ENCODE peak calls at places on chromosomes 5 and 9, in four cellular contexts. One of them, this sample, is unnamed.

GRCh38 chr5:65919773-65920172 is 6.6 kb upstream of the ERBIN start:
- DNase-seq in HepG2: no peak
- DNase-seq in K562: no peak
- DNase-seq in GM12878: no peak
- DNase-seq in this sample: no peak

GRCh38 chr9:89882876-89883275 is 278.1 kb downstream of the GADD45G start:
- DNase-seq in HepG2: no peak
- DNase-seq in K562: no peak
- DNase-seq in GM12878: no peak
- DNase-seq in this sample: no peak

GRCh38 chr9:129278391-129279237 is 100.6 kb upstream of the IER5L start:
- DNase-seq in HepG2: no peak
- DNase-seq in K562: peak
- DNase-seq in GM12878: no peak
- DNase-seq in this sample: peak

GRCh38 chr9:110464321-110464720 is 115.2 kb downstream of the SVEP1 start:
- DNase-seq in HepG2: no peak
- DNase-seq in K562: peak
- DNase-seq in GM12878: no peak
- DNase-seq in this sample: no peak

GRCh38 chr5:104904561-104904960 is 1342.0 kb upstream of the NUDT12 start:
- DNase-seq in HepG2: no peak
- DNase-seq in K562: no peak
- DNase-seq in GM12878: no peak
- DNase-seq in this sample: no peak

GRCh38 chr9:36443581-36443980 is 43.5 kb upstream of the RNF38 start:
- DNase-seq in HepG2: no peak
- DNase-seq in K562: no peak
- DNase-seq in GM12878: no peak
- DNase-seq in this sample: no peak

GRCh38 chr5:96335873-96336272 is 97.2 kb downstream of the PCSK1 start:
- DNase-seq in HepG2: no peak
- DNase-seq in K562: no peak
- DNase-seq in GM12878: no peak
- DNase-seq in this sample: no peak

GRCh38 chr5:107072440-107072839 is 598.3 kb downstream of the EFNA5 start:
- DNase-seq in HepG2: no peak
- DNase-seq in K562: no peak
- DNase-seq in GM12878: no peak
- DNase-seq in this sample: no peak

GRCh38 chr9:86795861-86796497 is 151.3 kb downstream of the GAS1 start:
- DNase-seq in HepG2: no peak
- DNase-seq in K562: no peak
- DNase-seq in GM12878: no peak
- DNase-seq in this sample: no peak

GRCh38 chr9:80605129-80605528 is 1033.4 kb downstream of the TLE4 start:
- DNase-seq in HepG2: peak
- DNase-seq in K562: no peak
- DNase-seq in GM12878: no peak
- DNase-seq in this sample: no peak

GRCh38 chr9:33524431-33524947 is 438 bp downstream of the ANKRD18B start:
- DNase-seq in HepG2: no peak
- DNase-seq in K562: peak
- DNase-seq in GM12878: no peak
- DNase-seq in this sample: peak

DNA sequence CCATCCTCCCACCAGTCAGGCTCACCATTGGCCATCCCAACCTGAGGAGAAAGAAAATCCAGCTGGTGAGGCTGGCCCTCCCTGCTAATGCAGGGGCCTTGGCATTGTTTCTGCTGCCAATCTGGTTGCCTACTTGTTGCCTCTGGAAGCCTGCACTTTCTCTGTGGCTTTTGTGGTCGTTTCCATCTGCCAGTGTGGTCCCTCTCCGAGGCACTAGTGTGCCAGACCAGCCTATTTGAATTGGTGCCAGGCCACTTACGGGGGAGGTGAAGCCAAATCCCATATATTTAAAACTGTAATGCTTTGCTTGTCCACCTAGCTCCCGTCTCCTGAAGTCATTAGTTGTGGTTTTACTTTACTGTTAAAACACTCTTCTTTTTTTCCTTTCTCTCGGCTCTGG is 213.4 kb upstream of the ADAMTSL1 start:
- DNase-seq in HepG2: no peak
- DNase-seq in K562: no peak
- DNase-seq in GM12878: no peak
- DNase-seq in this sample: no peak
- TF ChIP-seq TCF7 in HepG2: no peak
- TF ChIP-seq TCF7 in K562: no peak
- TF ChIP-seq TCF7 in GM12878: no peak
- TF ChIP-seq TCF7 in this sample: no peak

GRCh38 chr9:76537150-76537646 is 78.2 kb downstream of the GCNT1 start:
- DNase-seq in HepG2: no peak
- DNase-seq in K562: no peak
- DNase-seq in GM12878: no peak
- DNase-seq in this sample: no peak
- TF ChIP-seq TCF7 in HepG2: no peak
- TF ChIP-seq TCF7 in K562: no peak
- TF ChIP-seq TCF7 in GM12878: no peak
- TF ChIP-seq TCF7 in this sample: no peak

DNA sequence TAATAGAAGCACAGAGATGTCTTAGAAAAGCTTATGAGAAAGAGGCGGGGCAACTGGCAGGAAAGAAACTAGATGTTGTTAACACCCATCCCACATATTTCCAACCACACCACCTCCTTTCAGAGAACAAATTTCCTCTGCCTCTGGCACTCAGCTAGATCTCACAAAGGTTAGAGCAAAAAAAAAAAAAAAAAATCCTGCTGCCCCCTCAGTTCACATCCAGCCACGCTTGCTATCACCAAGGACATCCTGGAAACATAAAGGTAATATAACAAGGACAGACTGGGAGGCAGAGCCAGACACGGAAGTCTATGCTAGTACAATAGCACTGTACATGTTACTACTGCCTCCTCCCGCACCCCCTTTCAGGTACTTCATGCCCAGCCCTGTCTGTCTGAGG is 238.0 kb upstream of the PTGER4 start:
- DNase-seq in HepG2: peak
- DNase-seq in K562: no peak
- DNase-seq in GM12878: no peak
- DNase-seq in this sample: no peak
- TF ChIP-seq TCF7 in HepG2: no peak
- TF ChIP-seq TCF7 in K562: no peak
- TF ChIP-seq TCF7 in GM12878: no peak
- TF ChIP-seq TCF7 in this sample: no peak

GRCh38 chr5:138331449-138332368 is at the start of gene CDC25C:
- DNase-seq in HepG2: peak
- DNase-seq in K562: peak
- DNase-seq in GM12878: peak
- DNase-seq in this sample: peak

GRCh38 chr5:138336952-138337684 is 948 bp upstream of the FAM53C start:
- DNase-seq in HepG2: no peak
- DNase-seq in K562: peak
- DNase-seq in GM12878: no peak
- DNase-seq in this sample: peak

GRCh38 chr5:138337685-138338410 is at the start of gene FAM53C:
- DNase-seq in HepG2: peak
- DNase-seq in K562: peak
- DNase-seq in GM12878: peak
- DNase-seq in this sample: peak

GRCh38 chr5:138338411-138339085 is 482 bp downstream of the FAM53C start:
- DNase-seq in HepG2: no peak
- DNase-seq in K562: peak
- DNase-seq in GM12878: no peak
- DNase-seq in this sample: no peak

DNA sequence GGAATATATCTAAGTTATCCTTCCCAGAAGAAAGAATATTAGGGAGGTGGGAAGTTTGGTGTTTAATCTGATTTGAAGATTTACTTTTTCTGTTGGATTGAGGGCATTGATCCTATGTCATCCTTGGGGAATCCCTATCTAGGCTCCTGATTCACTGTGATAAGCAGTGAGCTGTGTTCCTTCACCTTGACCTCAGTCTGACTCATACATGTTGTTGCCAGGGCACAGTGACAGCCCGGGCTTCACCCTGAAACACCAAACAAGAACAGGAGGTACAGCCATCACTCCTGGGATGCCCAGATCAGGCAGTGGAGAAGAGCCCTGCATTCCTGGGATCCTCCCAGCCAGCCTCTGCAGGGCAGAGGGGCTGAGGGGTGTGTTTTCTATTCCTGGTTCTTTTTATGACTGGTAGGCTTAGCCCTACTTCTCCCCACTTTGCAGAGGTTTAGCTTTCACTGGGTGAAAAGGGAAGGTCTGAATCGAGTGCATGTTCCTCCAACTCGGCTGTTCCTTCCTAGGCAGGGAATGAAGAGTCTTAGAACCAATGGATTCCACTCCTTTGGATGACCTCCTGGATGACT is 3.1 kb upstream of the FAM53C start:
- DNase-seq in HepG2: no peak
- DNase-seq in K562: no peak
- DNase-seq in GM12878: no peak
- DNase-seq in this sample: no peak
- TF ChIP-seq TCF7 in HepG2: no peak
- TF ChIP-seq TCF7 in K562: no peak
- TF ChIP-seq TCF7 in GM12878: no peak
- TF ChIP-seq TCF7 in this sample: no peak

GRCh38 chr5:171152382-171152781 is 156.7 kb upstream of the TLX3 start:
- DNase-seq in HepG2: no peak
- DNase-seq in K562: no peak
- DNase-seq in GM12878: no peak
- DNase-seq in this sample: no peak
- TF ChIP-seq TCF7 in HepG2: no peak
- TF ChIP-seq TCF7 in K562: no peak
- TF ChIP-seq TCF7 in GM12878: no peak
- TF ChIP-seq TCF7 in this sample: no peak

GRCh38 chr5:206406-206805 is 11.5 kb downstream of the CCDC127 start:
- DNase-seq in HepG2: no peak
- DNase-seq in K562: no peak
- DNase-seq in GM12878: no peak
- DNase-seq in this sample: no peak
- TF ChIP-seq TCF7 in HepG2: no peak
- TF ChIP-seq TCF7 in K562: no peak
- TF ChIP-seq TCF7 in GM12878: no peak
- TF ChIP-seq TCF7 in this sample: no peak

This sample was measured in WTC11.